ENCODE peak calls at places on chromosomes 12 and 14, in seven cellular contexts. Y is gastrocnemius medialis; Q is upper lobe of left lung; H is CD8-positive, alpha-beta T cell; N is astrocyte of the cerebellum; V is HL-60; A is glutamatergic neuron. X is an unnamed sample.

GRCh38 chr12:132428872-132429121 is 61.2 kb upstream of the FBRSL1 start:
- DNase-seq in Y (no peak), Q (no peak), H (no peak), N (no peak), V (no peak), A (peak; percentile 44), X (no peak)

GRCh38 chr12:111174283-111175108 is 194.4 kb downstream of the PHETA1 start:
- DNase-seq in Y (no peak), Q (no peak), H (no peak), N (no peak), V (peak; percentile 84), A (no peak), X (no peak)

GRCh38 chr12:9674226-9674590 is 4.7 kb downstream of the CLEC2D start:
- DNase-seq in Y (no peak), Q (no peak), H (no peak), N (no peak), V (no peak), A (no peak), X (no peak)

GRCh38 chr14:74867673-74868072 is 8.3 kb downstream of the PROX2 start:
- DNase-seq in Y (no peak), Q (no peak), H (peak; percentile 43), N (no peak), V (peak; percentile 12), A (no peak), X (no peak)

GRCh38 chr12:10771132-10771733 is 31.2 kb downstream of the TAS2R7 start:
- DNase-seq in Y (no peak), Q (no peak), H (no peak), N (peak; percentile 42), V (no peak), A (no peak), X (no peak)

GRCh38 chr14:96352708-96353107 is 10.4 kb downstream of the ATG2B start:
- DNase-seq in Y (no peak), Q (no peak), H (no peak), N (no peak), V (no peak), A (no peak), X (no peak)

GRCh38 chr14:33534636-33535035 is 416.2 kb downstream of the EGLN3 start:
- DNase-seq in Y (no peak), Q (no peak), H (no peak), N (no peak), V (no peak), A (no peak), X (no peak)

GRCh38 chr12:106141452-106141851 is 2.7 kb upstream of the NUAK1 start:
- DNase-seq in Y (no peak), Q (no peak), H (no peak), N (no peak), V (no peak), A (no peak), X (no peak)

GRCh38 chr14:65790185-65790815 is 377.8 kb downstream of the FUT8 start:
- DNase-seq in Y (no peak), Q (no peak), H (no peak), N (no peak), V (no peak), A (peak; percentile 72), X (no peak)

GRCh38 chr12:97082029-97082428 is 175.0 kb downstream of the NEDD1 start:
- DNase-seq in Y (no peak), Q (no peak), H (no peak), N (no peak), V (no peak), A (no peak), X (no peak)

GRCh38 chr12:78392918-78393317 is 471.7 kb upstream of the SYT1 start:
- DNase-seq in Y (no peak), Q (no peak), H (no peak), N (peak; percentile 37), V (no peak), A (no peak), X (no peak)

GRCh38 chr12:3135522-3136461 is 58.6 kb downstream of the TSPAN9 start:
- DNase-seq in Y (peak; percentile 46), Q (no peak), H (peak; percentile 25), N (peak; percentile 79), V (peak; percentile 44), A (peak; percentile 57), X (peak; percentile 45)

GRCh38 chr14:56487090-56487667 is 92.4 kb upstream of the TMEM260 start:
- DNase-seq in Y (no peak), Q (no peak), H (no peak), N (peak; percentile 4), V (no peak), A (no peak), X (no peak)

GRCh38 chr14:56487761-56488160 is 91.8 kb upstream of the TMEM260 start:
- DNase-seq in Y (no peak), Q (no peak), H (no peak), N (no peak), V (no peak), A (no peak), X (no peak)

GRCh38 chr14:56488306-56488705 is 91.3 kb upstream of the TMEM260 start:
- DNase-seq in Y (no peak), Q (no peak), H (no peak), N (no peak), V (no peak), A (no peak), X (no peak)

GRCh38 chr14:56482306-56482705 is 97.3 kb upstream of the TMEM260 start:
- DNase-seq in Y (no peak), Q (no peak), H (no peak), N (no peak), V (peak; percentile 7), A (peak; percentile 47), X (peak; percentile 16)
- TF ChIP-seq CTCF in Y (no peak), Q (no peak), H (no peak), N (no peak), V (no peak), A (peak; percentile 40), X (peak; percentile 45)

GRCh38 chr14:101064121-101064661 is 160.7 kb upstream of the RTL1 start:
- DNase-seq in Y (no peak), Q (no peak), H (no peak), N (no peak), V (no peak), A (peak; percentile 4), X (no peak)
- TF ChIP-seq CTCF in Y (no peak), Q (no peak), H (no peak), N (no peak), V (no peak), A (no peak), X (no peak)

DNA sequence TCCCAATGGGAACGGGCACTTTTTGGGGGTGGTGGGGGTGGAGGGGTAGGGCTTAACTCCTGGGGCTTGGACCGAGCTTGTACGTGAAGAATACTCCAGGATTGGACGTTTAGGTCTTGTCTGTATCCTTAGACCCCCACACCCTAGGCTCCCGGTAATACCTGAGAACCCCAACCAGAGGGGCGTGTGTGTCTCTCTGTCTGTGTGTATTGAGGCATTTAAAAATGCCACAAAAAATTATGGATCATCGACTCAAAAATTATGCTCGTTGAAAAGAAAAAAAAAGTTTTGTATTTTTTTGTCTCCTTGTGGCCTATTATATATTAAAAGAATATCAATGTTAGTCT is 456 bp downstream of the PPFIBP1 start:
- DNase-seq in Y (no peak), Q (no peak), H (no peak), N (no peak), V (no peak), A (no peak), X (no peak)
- TF ChIP-seq CTCF in Y (peak; percentile 1), Q (no peak), H (no peak), N (no peak), V (no peak), A (no peak), X (peak; percentile 38)

GRCh38 chr14:78904094-78904493 is 733.9 kb downstream of the NRXN3 start:
- DNase-seq in Y (no peak), Q (no peak), H (no peak), N (no peak), V (no peak), A (no peak), X (no peak)
- TF ChIP-seq CTCF in Y (no peak), Q (no peak), H (no peak), N (no peak), V (no peak), A (no peak), X (no peak)

DNA sequence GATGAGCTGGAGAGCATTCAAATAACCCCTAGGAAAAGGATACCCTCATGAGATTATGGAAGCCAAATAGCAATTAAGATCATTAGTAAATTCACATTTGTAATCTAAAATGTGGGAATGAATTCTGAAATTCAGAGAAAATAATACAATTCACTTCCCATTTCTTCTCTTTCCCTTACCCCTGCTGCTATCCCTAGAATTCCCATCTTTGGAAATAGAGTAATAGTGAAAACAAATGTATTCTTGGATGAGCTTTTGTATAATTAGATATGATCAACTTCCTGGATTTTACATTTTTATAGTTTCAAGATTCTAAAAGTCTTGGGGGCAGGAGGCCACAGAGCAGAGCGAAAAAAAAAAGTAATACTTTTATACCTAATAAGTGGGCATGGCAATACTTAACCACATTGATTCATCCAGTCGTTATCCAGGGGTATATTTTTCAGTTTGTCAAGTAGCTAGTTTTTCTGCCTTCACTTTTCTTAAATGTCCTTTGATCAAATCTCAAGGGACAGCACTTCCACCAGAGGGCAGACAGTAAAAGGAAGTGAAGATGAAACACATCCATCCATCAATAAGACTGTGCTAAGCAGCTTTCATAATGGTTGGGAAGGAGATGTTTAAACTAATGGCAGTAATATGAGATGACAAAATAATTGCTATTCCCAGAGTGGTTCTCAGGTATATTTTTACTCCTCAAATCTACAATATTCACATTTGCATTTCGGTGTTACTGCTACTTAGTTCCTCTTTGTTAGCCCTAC is 401.3 kb downstream of the DIO2 start:
- DNase-seq in Y (no peak), Q (no peak), H (no peak), N (no peak), V (no peak), A (no peak), X (no peak)
- TF ChIP-seq CTCF in Y (no peak), Q (no peak), H (no peak), N (no peak), V (no peak), A (no peak), X (peak; percentile 62)

GRCh38 chr12:121893901-121894540 is 5.4 kb downstream of the PSMD9 start:
- DNase-seq in Y (no peak), Q (no peak), H (no peak), N (peak; percentile 45), V (no peak), A (no peak), X (no peak)

GRCh38 chr12:121888478-121889266 is at the start of gene PSMD9:
- DNase-seq in Y (peak; percentile 96), Q (peak; percentile 98), H (peak; percentile 98), N (peak; percentile 90), V (peak; percentile 99), A (peak; percentile 99), X (peak; percentile 99)

GRCh38 chr12:121888083-121888477 is 510 bp upstream of the PSMD9 start:
- DNase-seq in Y (no peak), Q (no peak), H (no peak), N (no peak), V (no peak), A (no peak), X (no peak)

GRCh38 chr12:121892673-121893561 is 4.3 kb downstream of the PSMD9 start:
- DNase-seq in Y (no peak), Q (no peak), H (no peak), N (no peak), V (no peak), A (no peak), X (no peak)

DNA sequence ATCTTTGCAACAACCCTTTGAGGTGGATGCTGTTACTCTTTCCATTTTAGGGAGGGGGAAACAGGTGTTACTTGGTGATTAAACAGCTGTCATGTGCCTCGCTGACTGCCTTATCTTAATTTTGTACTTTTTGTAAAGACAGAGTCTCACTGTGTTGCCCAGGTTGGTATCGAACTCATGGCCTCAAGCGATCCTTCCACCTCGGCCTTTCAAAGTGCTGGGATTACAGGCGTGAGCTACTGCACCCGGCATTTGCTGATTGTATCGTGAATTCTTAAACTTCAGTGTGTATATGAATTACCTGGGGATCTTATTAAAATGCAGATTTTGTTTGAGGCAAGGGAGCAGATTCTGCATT is 656 bp downstream of the PSMD9 start:
- DNase-seq in Y (no peak), Q (no peak), H (no peak), N (no peak), V (no peak), A (no peak), X (no peak)
- TF ChIP-seq CTCF in Y (no peak), Q (no peak), H (no peak), N (no peak), V (no peak), A (no peak), X (no peak)

X was measured in neural crest cell.